ENCODE peak calls at places on chromosomes 13 and 19, in four cellular contexts. N is GM12878, U is H1, H is K562. O is an unnamed sample. For H3K27me3, the result is how much of the 10 kb centered on the place peaks cover.

GRCh38 chr13:88176231-88176630 is 505.1 kb downstream of the SLITRK5 start:
- DNase-seq in N (no peak), U (no peak), H (no peak), O (no peak)

GRCh38 chr19:41323430-41324125 is 13.6 kb downstream of the CCDC97 start:
- DNase-seq in N (no peak), U (no peak), H (peak), O (peak)

GRCh38 chr13:43583331-43583730 is 203.4 kb downstream of the ENOX1 start:
- DNase-seq in N (no peak), U (no peak), H (no peak), O (no peak)

GRCh38 chr19:3381701-3382372 is 15.5 kb downstream of the NFIC start:
- DNase-seq in N (no peak), U (no peak), H (no peak), O (no peak)

GRCh38 chr19:6778386-6778785 is 5.9 kb downstream of the VAV1 start:
- DNase-seq in N (no peak), U (no peak), H (no peak), O (no peak)

GRCh38 chr19:29860492-29860891 is 48.7 kb downstream of the CCNE1 start:
- DNase-seq in N (no peak), U (no peak), H (peak), O (no peak)

GRCh38 chr19:39362682-39363657 is 20.7 kb downstream of the SAMD4B start:
- DNase-seq in N (no peak), U (no peak), H (no peak), O (peak)

GRCh38 chr13:37561031-37561430 is 37.5 kb downstream of the POSTN start:
- DNase-seq in N (no peak), U (no peak), H (no peak), O (peak)

GRCh38 chr13:67137044-67137735 is 92.9 kb downstream of the PCDH9 start:
- DNase-seq in N (no peak), U (no peak), H (no peak), O (peak)

GRCh38 chr13:93226623-93227279 is at the start of gene GPC6:
- DNase-seq in N (no peak), U (no peak), H (peak), O (peak)

GRCh38 chr13:73984949-73985691 is 149.1 kb downstream of the KLF12 start:
- DNase-seq in N (no peak), U (no peak), H (no peak), O (no peak)

GRCh38 chr13:86445584-86446140 is 646.4 kb upstream of the SLITRK6 start:
- DNase-seq in N (no peak), U (no peak), H (no peak), O (no peak)

GRCh38 chr13:32164622-32165268 is 133.2 kb downstream of the FRY start:
- DNase-seq in N (peak), U (peak), H (peak), O (peak)

GRCh38 chr19:20279516-20279915 is 112.5 kb downstream of the ZNF486 start:
- DNase-seq in N (no peak), U (no peak), H (no peak), O (no peak)

GRCh38 chr19:15300533-15301194 is 31.7 kb downstream of the BRD4 start:
- DNase-seq in N (no peak), U (no peak), H (no peak), O (peak)

GRCh38 chr19:44912854-44913253 is 1.6 kb upstream of the APOC1 start:
- DNase-seq in N (no peak), U (no peak), H (no peak), O (no peak)

GRCh38 chr19:52638601-52639000 is 446 bp upstream of the ZNF83 start:
- DNase-seq in N (no peak), U (no peak), H (peak), O (peak)

GRCh38 chr19:19327672-19328071 is 7.0 kb downstream of the MAU2 start:
- DNase-seq in N (no peak), U (no peak), H (no peak), O (no peak)

GRCh38 chr13:42011601-42012401 is 36.6 kb upstream of the DGKH start:
- DNase-seq in N (no peak), U (no peak), H (peak), O (no peak)

GRCh38 chr13:48573213-48573612 is 40.3 kb upstream of the RCBTB2 start:
- DNase-seq in N (no peak), U (no peak), H (no peak), O (no peak)

GRCh38 chr13:23384111-23384510 is 49.4 kb downstream of the SACS start:
- DNase-seq in N (peak), U (no peak), H (no peak), O (peak)

GRCh38 chr13:75391432-75392100 is 90.4 kb downstream of the TBC1D4 start:
- DNase-seq in N (no peak), U (no peak), H (no peak), O (peak)

GRCh38 chr19:58218899-58219298 is 9.8 kb upstream of the ZNF544 start:
- DNase-seq in N (no peak), U (no peak), H (peak), O (no peak)

GRCh38 chr13:52938065-52938464 is 89.6 kb upstream of the PCDH8 start:
- DNase-seq in N (no peak), U (no peak), H (no peak), O (no peak)

GRCh38 chr13:102089177-102089576 is 312.7 kb downstream of the FGF14 start:
- DNase-seq in N (no peak), U (no peak), H (no peak), O (no peak)

GRCh38 chr19:39145180-39145953 is 19.8 kb downstream of the PAK4 start:
- DNase-seq in N (no peak), U (no peak), H (no peak), O (no peak)

GRCh38 chr13:113656015-113656588 is 1.9 kb downstream of the ATP4B start:
- DNase-seq in N (no peak), U (no peak), H (no peak), O (no peak)

GRCh38 chr19:11264452-11265176 is 2.3 kb upstream of the DOCK6 start:
- DNase-seq in N (peak), U (no peak), H (no peak), O (no peak)

GRCh38 chr19:30696514-30696913 is 324.3 kb downstream of the ZNF536 start:
- DNase-seq in N (no peak), U (peak), H (peak), O (peak)

GRCh38 chr19:5957132-5957531 is 20.8 kb downstream of the RANBP3 start:
- DNase-seq in N (no peak), U (no peak), H (no peak), O (peak)

GRCh38 chr13:34257980-34258379 is 440.0 kb downstream of the RFC3 start:
- DNase-seq in N (no peak), U (no peak), H (no peak), O (no peak)

GRCh38 chr13:113898391-113898790 is 34.5 kb upstream of the GAS6 start:
- DNase-seq in N (no peak), U (no peak), H (no peak), O (no peak)

GRCh38 chr13:109271991-109272454 is 514.4 kb downstream of the IRS2 start:
- DNase-seq in N (no peak), U (no peak), H (no peak), O (no peak)

GRCh38 chr19:55702131-55702627 is 27.2 kb downstream of the EPN1 start:
- DNase-seq in N (no peak), U (no peak), H (peak), O (no peak)

GRCh38 chr13:24097064-24097463 is 63.5 kb upstream of the SPATA13 start:
- DNase-seq in N (peak), U (no peak), H (no peak), O (peak)

GRCh38 chr19:44883962-44884361 is 7.1 kb upstream of the TOMM40 start:
- DNase-seq in N (no peak), U (no peak), H (no peak), O (no peak)

GRCh38 chr19:34411216-34411615 is 7.0 kb downstream of the PDCD2L start:
- DNase-seq in N (no peak), U (no peak), H (no peak), O (no peak)

GRCh38 chr19:17953869-17954268 is 13.0 kb upstream of the KCNN1 start:
- DNase-seq in N (no peak), U (no peak), H (peak), O (no peak)
- H3K27me3 ChIP-seq in N (under half), U (under half), H (under half), O (half or more)

GRCh38 chr19:16569609-16570320 is 2.5 kb downstream of the SLC35E1 start:
- DNase-seq in N (no peak), U (no peak), H (no peak), O (no peak)

GRCh38 chr19:16571689-16572331 is 405 bp downstream of the SLC35E1 start:
- DNase-seq in N (no peak), U (no peak), H (no peak), O (peak)

GRCh38 chr19:16572332-16573211 is at the start of gene SLC35E1:
- DNase-seq in N (peak), U (peak), H (peak), O (peak)

GRCh38 chr19:16573296-16573695 is 1.1 kb upstream of the SLC35E1 start:
- DNase-seq in N (no peak), U (no peak), H (no peak), O (no peak)

GRCh38 chr19:16571283-16571682 is 932 bp downstream of the SLC35E1 start:
- DNase-seq in N (no peak), U (no peak), H (no peak), O (peak)
- TF ChIP-seq CHD1 in N (no peak), U (no peak), H (no peak), O (no peak)

GRCh38 chr19:47490847-47491246 is 6.8 kb upstream of the KPTN start:
- DNase-seq in N (no peak), U (no peak), H (no peak), O (no peak)

GRCh38 chr19:47489072-47489914 is 5.3 kb upstream of the KPTN start:
- DNase-seq in N (no peak), U (no peak), H (no peak), O (no peak)

GRCh38 chr19:47491358-47492136 is 7.5 kb upstream of the KPTN start:
- DNase-seq in N (no peak), U (no peak), H (no peak), O (no peak)

GRCh38 chr19:47492137-47492533 is 8.1 kb upstream of the KPTN start:
- DNase-seq in N (no peak), U (no peak), H (no peak), O (no peak)

GRCh38 chr19:47490031-47490430 is 6.0 kb upstream of the KPTN start:
- DNase-seq in N (no peak), U (no peak), H (no peak), O (no peak)
- TF ChIP-seq CTCF in N (no peak), U (no peak), H (no peak), O (no peak)

GRCh38 chr19:1840541-1841115 is 7.7 kb downstream of the REXO1 start:
- DNase-seq in N (no peak), U (no peak), H (peak), O (no peak)
- H3K27me3 ChIP-seq in N (under half), U (under half), H (under half), O (under half)

DNA sequence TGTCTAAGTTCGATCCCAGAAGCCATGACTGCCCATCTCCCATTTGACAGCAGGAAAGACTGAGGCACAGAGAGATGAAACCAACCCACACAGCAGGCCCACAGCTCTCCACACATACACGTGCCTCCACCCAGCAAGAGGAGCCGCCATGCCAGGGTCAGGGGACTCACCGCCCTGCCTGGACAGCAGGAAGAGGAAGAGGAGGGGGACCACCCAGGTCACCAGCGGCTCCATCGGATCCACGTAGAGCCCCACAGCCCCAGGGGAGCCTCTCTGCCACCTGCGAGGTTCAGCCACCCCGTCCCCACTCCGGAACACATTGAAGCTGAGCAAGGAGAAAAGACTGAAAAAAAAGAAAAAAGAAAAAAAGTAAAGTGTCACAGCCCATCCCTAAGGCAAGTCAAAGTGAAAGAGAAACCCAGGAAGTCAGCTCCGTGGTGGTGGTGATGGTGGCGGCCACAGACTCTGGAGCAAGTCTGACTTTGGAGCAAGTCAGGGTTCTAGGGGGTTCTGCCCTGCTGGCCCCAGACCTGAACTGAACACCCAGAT is at the start of gene IL12RB1:
- DNase-seq in N (peak), U (no peak), H (no peak), O (no peak)
- TF ChIP-seq CHD1 in N (no peak), U (no peak), H (no peak), O (no peak)

DNA sequence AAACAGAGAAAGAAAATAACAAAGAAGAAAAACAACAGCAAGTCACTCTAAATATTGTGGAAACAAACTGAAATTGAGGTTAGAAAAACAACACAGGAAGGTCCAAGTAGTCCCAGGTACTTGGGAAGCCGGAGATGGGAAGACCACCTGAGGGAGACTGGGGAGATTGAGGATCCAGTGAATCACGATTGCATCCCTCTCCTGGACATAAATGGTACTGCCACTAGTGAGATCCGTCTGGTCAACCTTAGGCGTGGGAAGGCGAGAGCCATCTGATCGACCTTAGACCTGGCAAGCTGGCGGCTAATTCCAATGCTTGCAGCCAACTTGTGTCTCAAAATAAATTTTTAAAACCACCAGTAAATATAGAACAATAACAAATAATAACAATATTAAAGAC is 81.9 kb downstream of the ZNF726 start:
- DNase-seq in N (no peak), U (no peak), H (peak), O (no peak)
- TF ChIP-seq CTCF in N (no peak), U (peak), H (peak), O (peak)

O was measured in IMR-90.